ENCODE peak calls at places on chromosomes 4 and X, in eight cellular contexts. W is neural crest cell, D is heart left ventricle, N is AG04450, Y is pancreas, K is tibial nerve, E is progenitor cell of endocrine pancreas, C is sigmoid colon. B is an unnamed sample.

GRCh38 chr4:149521611-149522010 is 294.0 kb downstream of the IQCM start:
- DNase-seq in W (no peak), C (no peak), K (no peak), E (no peak), D (no peak), Y (no peak), N (no peak), B (no peak)

GRCh38 chr4:128516568-128516967 is 229.0 kb upstream of the PGRMC2 start:
- DNase-seq in K (no peak), W (no peak), D (no peak), E (no peak), C (no peak), N (peak; percentile 85), Y (no peak), B (no peak)

GRCh38 chr4:11424000-11424399 is 4.7 kb downstream of the HS3ST1 start:
- DNase-seq in C (no peak), W (peak; percentile 36), D (peak; percentile 58), N (no peak), Y (no peak), E (no peak), K (peak; percentile 20), B (no peak)

GRCh38 chrX:51614353-51614752 is 4.4 kb downstream of the CENPVL3 start:
- DNase-seq in W (peak; percentile 1), D (no peak), K (no peak), E (no peak), Y (no peak), C (no peak), N (peak; percentile 4), B (no peak)

GRCh38 chr4:15982833-15983528 is 20.0 kb upstream of the FGFBP2 start:
- DNase-seq in W (no peak), Y (no peak), E (no peak), C (no peak), K (no peak), D (no peak), N (no peak), B (no peak)

GRCh38 chr4:37453004-37453360 is 208.4 kb downstream of the NWD2 start:
- DNase-seq in C (no peak), K (peak; percentile 63), Y (peak; percentile 69), D (no peak), E (peak; percentile 17), W (peak; percentile 34), N (no peak), B (no peak)

GRCh38 chr4:48905363-48906015 is 1.1 kb downstream of the OCIAD2 start:
- DNase-seq in W (no peak), E (no peak), N (no peak), K (no peak), C (no peak), Y (peak; percentile 15), D (no peak), B (no peak)

GRCh38 chr4:41619161-41619560 is 81.2 kb downstream of the LIMCH1 start:
- DNase-seq in D (no peak), E (no peak), C (no peak), Y (no peak), W (no peak), N (no peak), K (no peak), B (no peak)

GRCh38 chr4:3745886-3746656 is 20.1 kb upstream of the ADRA2C start:
- DNase-seq in Y (no peak), W (no peak), N (no peak), E (no peak), D (no peak), K (no peak), C (no peak), B (no peak)

GRCh38 chrX:46967547-46967946 is 55.3 kb downstream of the JADE3 start:
- DNase-seq in N (no peak), K (no peak), C (no peak), Y (no peak), D (no peak), E (no peak), W (no peak), B (no peak)

GRCh38 chrX:3161686-3162085 is 120.4 kb downstream of the ARSF start:
- DNase-seq in C (no peak), D (no peak), E (no peak), K (no peak), N (no peak), Y (no peak), W (no peak), B (no peak)

GRCh38 chr4:67581208-67581857 is 22.8 kb downstream of the STAP1 start:
- DNase-seq in D (no peak), W (no peak), C (no peak), E (no peak), Y (no peak), N (no peak), K (no peak), B (no peak)

GRCh38 chr4:5503295-5503694 is 205.1 kb downstream of the EVC2 start:
- DNase-seq in N (no peak), Y (no peak), E (no peak), K (no peak), C (no peak), D (no peak), W (no peak), B (no peak)

GRCh38 chr4:124053872-124054538 is 657.4 kb downstream of the SPRY1 start:
- DNase-seq in D (no peak), W (no peak), C (no peak), Y (no peak), E (no peak), K (no peak), N (no peak), B (no peak)

GRCh38 chr4:106337916-106338315 is 21.6 kb downstream of the AIMP1 start:
- DNase-seq in C (no peak), K (no peak), D (no peak), E (no peak), N (no peak), Y (no peak), W (no peak), B (no peak)

GRCh38 chr4:620851-621261 is 4.5 kb upstream of the PDE6B start:
- DNase-seq in D (no peak), K (no peak), E (no peak), Y (no peak), W (no peak), N (no peak), C (no peak), B (no peak)

GRCh38 chr4:89101256-89102161 is 9.8 kb upstream of the TIGD2 start:
- DNase-seq in N (no peak), D (no peak), K (no peak), E (no peak), W (no peak), C (no peak), Y (no peak), B (no peak)

GRCh38 chrX:153634832-153635231 is 12.2 kb upstream of the DUSP9 start:
- DNase-seq in D (no peak), Y (no peak), K (no peak), N (no peak), E (no peak), C (peak; percentile 55), W (no peak), B (no peak)

GRCh38 chr4:151223465-151223864 is 53.5 kb upstream of the PRSS48 start:
- DNase-seq in D (no peak), N (no peak), Y (no peak), C (no peak), W (no peak), K (no peak), E (no peak), B (no peak)

GRCh38 chr4:151218343-151218742 is 58.6 kb upstream of the PRSS48 start:
- DNase-seq in N (no peak), W (no peak), D (no peak), E (no peak), K (no peak), Y (no peak), C (no peak), B (no peak)

GRCh38 chr4:151215295-151215694 is 61.7 kb upstream of the PRSS48 start:
- DNase-seq in W (no peak), Y (no peak), K (no peak), E (no peak), C (no peak), N (no peak), D (no peak), B (no peak)

GRCh38 chr4:151219091-151219490 is 57.9 kb upstream of the PRSS48 start:
- DNase-seq in D (no peak), N (no peak), Y (no peak), C (no peak), E (no peak), K (no peak), W (no peak), B (no peak)

GRCh38 chr4:151219938-151220337 is 57.0 kb upstream of the PRSS48 start:
- DNase-seq in Y (no peak), D (no peak), C (no peak), N (no peak), W (no peak), E (no peak), K (no peak), B (no peak)
- TF ChIP-seq CTCF in Y (no peak), D (no peak), C (no peak), N (no peak), W (no peak), E (no peak), K (no peak), B (no peak)

DNA sequence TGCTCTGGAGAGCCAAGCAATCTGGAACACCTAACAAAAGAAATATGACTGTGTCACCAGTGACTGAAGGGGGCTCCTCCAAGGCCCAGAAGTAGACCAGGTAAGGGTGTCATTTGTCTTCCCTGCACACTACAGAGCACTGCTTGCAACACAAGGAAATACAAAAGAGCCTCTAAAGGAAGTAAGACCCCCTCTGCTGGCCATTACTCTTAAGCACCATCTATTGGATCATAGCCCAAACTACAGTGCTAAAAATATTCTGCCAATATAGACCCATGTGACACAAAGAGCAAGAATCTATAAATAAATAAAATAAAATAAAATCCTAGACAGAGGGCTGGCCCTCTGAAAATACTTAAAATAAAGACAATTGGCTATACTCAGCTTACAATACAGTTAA is 528.7 kb downstream of the TMA16 start:
- DNase-seq in E (no peak), N (no peak), K (no peak), Y (no peak), D (no peak), C (no peak), W (no peak), B (no peak)
- TF ChIP-seq CTCF in E (peak; percentile 7), N (no peak), K (no peak), Y (no peak), D (no peak), C (no peak), W (no peak), B (no peak)

GRCh38 chrX:127302841-127303240 is 483.3 kb downstream of the PRR32 start:
- DNase-seq in E (no peak), W (no peak), Y (no peak), N (no peak), C (no peak), D (no peak), K (no peak), B (no peak)

GRCh38 chrX:127306262-127306661 is 486.7 kb downstream of the PRR32 start:
- DNase-seq in K (no peak), E (no peak), C (no peak), Y (no peak), D (no peak), N (no peak), W (no peak), B (no peak)

GRCh38 chrX:127305013-127305412 is 485.5 kb downstream of the PRR32 start:
- DNase-seq in Y (no peak), D (no peak), W (no peak), K (no peak), N (no peak), E (no peak), C (no peak), B (no peak)

GRCh38 chrX:127300511-127300910 is 481.0 kb downstream of the PRR32 start:
- DNase-seq in D (no peak), W (no peak), N (no peak), E (no peak), C (no peak), Y (no peak), K (no peak), B (no peak)
- TF ChIP-seq CTCF in D (no peak), W (no peak), N (no peak), E (no peak), C (no peak), Y (no peak), K (no peak), B (no peak)

GRCh38 chr4:143184503-143185252 is at the start of gene USP38:
- DNase-seq in C (peak; percentile 97), D (peak; percentile 92), N (peak; percentile 81), K (peak; percentile 85), E (peak; percentile 90), W (peak; percentile 75), Y (peak; percentile 95), B (peak; percentile 76)
- TF ChIP-seq CTCF in C (no peak), D (no peak), N (no peak), K (no peak), E (peak; percentile 16), W (no peak), Y (no peak), B (no peak)